ENCODE peak calls at places on chromosome 4, in six cellular contexts. One of them, this sample, is unnamed.

GRCh38 chr4:145352438-145353145 is 129.1 kb upstream of the SMAD1 start:
- DNase-seq in left ventricle myocardium inferior: no peak
- DNase-seq in stomach: no peak
- DNase-seq in lower leg skin: no peak
- DNase-seq in nephron progenitor cell: no peak
- DNase-seq in tibial nerve: no peak
- DNase-seq in this sample: no peak

GRCh38 chr4:78987683-78988082 is 48.4 kb upstream of the PAQR3 start:
- DNase-seq in lower leg skin: no peak
- DNase-seq in stomach: no peak
- DNase-seq in tibial nerve: no peak
- DNase-seq in left ventricle myocardium inferior: no peak
- DNase-seq in nephron progenitor cell: no peak
- DNase-seq in this sample: no peak

GRCh38 chr4:147843162-147843561 is 111.3 kb downstream of the ARHGAP10 start:
- DNase-seq in tibial nerve: no peak
- DNase-seq in nephron progenitor cell: peak; percentile 26
- DNase-seq in lower leg skin: no peak
- DNase-seq in left ventricle myocardium inferior: no peak
- DNase-seq in stomach: no peak
- DNase-seq in this sample: no peak

GRCh38 chr4:73573794-73574528 is 46.3 kb downstream of the RASSF6 start:
- DNase-seq in nephron progenitor cell: peak; percentile 75
- DNase-seq in tibial nerve: peak; percentile 15
- DNase-seq in left ventricle myocardium inferior: no peak
- DNase-seq in lower leg skin: peak; percentile 86
- DNase-seq in stomach: peak; percentile 80
- DNase-seq in this sample: peak; percentile 61

GRCh38 chr4:47490550-47490949 is 5.5 kb downstream of the ATP10D start:
- DNase-seq in nephron progenitor cell: no peak
- DNase-seq in lower leg skin: no peak
- DNase-seq in left ventricle myocardium inferior: no peak
- DNase-seq in tibial nerve: no peak
- DNase-seq in stomach: no peak
- DNase-seq in this sample: no peak

GRCh38 chr4:188665466-188665865 is 526.2 kb downstream of the TRIML1 start:
- DNase-seq in stomach: no peak
- DNase-seq in tibial nerve: no peak
- DNase-seq in left ventricle myocardium inferior: no peak
- DNase-seq in nephron progenitor cell: no peak
- DNase-seq in lower leg skin: no peak
- DNase-seq in this sample: no peak

GRCh38 chr4:6017030-6017429 is 1.2 kb downstream of the C4orf50 start:
- DNase-seq in left ventricle myocardium inferior: no peak
- DNase-seq in nephron progenitor cell: no peak
- DNase-seq in tibial nerve: no peak
- DNase-seq in lower leg skin: no peak
- DNase-seq in stomach: no peak
- DNase-seq in this sample: no peak

GRCh38 chr4:74033721-74034120 is 4.8 kb downstream of the CXCL3 start:
- DNase-seq in stomach: no peak
- DNase-seq in nephron progenitor cell: no peak
- DNase-seq in lower leg skin: no peak
- DNase-seq in left ventricle myocardium inferior: no peak
- DNase-seq in tibial nerve: no peak
- DNase-seq in this sample: no peak

GRCh38 chr4:188109157-188109755 is at the start of gene TRIML2:
- DNase-seq in lower leg skin: no peak
- DNase-seq in tibial nerve: no peak
- DNase-seq in left ventricle myocardium inferior: no peak
- DNase-seq in nephron progenitor cell: no peak
- DNase-seq in stomach: no peak
- DNase-seq in this sample: no peak

GRCh38 chr4:186813377-186814068 is 89.9 kb upstream of the FAT1 start:
- DNase-seq in nephron progenitor cell: no peak
- DNase-seq in stomach: no peak
- DNase-seq in left ventricle myocardium inferior: no peak
- DNase-seq in tibial nerve: no peak
- DNase-seq in lower leg skin: no peak
- DNase-seq in this sample: no peak

GRCh38 chr4:148857234-148857972 is 415.2 kb upstream of the NR3C2 start:
- DNase-seq in lower leg skin: no peak
- DNase-seq in stomach: no peak
- DNase-seq in nephron progenitor cell: no peak
- DNase-seq in tibial nerve: no peak
- DNase-seq in left ventricle myocardium inferior: no peak
- DNase-seq in this sample: no peak

GRCh38 chr4:6939761-6940743 is 30.4 kb downstream of the TBC1D14 start:
- DNase-seq in lower leg skin: no peak
- DNase-seq in tibial nerve: no peak
- DNase-seq in stomach: no peak
- DNase-seq in nephron progenitor cell: no peak
- DNase-seq in left ventricle myocardium inferior: no peak
- DNase-seq in this sample: no peak

GRCh38 chr4:6909970-6910339 is 329 bp downstream of the TBC1D14 start:
- DNase-seq in stomach: no peak
- DNase-seq in tibial nerve: no peak
- DNase-seq in lower leg skin: no peak
- DNase-seq in nephron progenitor cell: peak; percentile 62
- DNase-seq in left ventricle myocardium inferior: peak; percentile 56
- DNase-seq in this sample: no peak

GRCh38 chr4:175330236-175330635 is 412.1 kb downstream of the ADAM29 start:
- DNase-seq in nephron progenitor cell: no peak
- DNase-seq in left ventricle myocardium inferior: no peak
- DNase-seq in tibial nerve: no peak
- DNase-seq in lower leg skin: no peak
- DNase-seq in stomach: no peak
- DNase-seq in this sample: no peak

GRCh38 chr4:37693450-37694190 is 7.4 kb upstream of the RELL1 start:
- DNase-seq in nephron progenitor cell: no peak
- DNase-seq in stomach: no peak
- DNase-seq in left ventricle myocardium inferior: no peak
- DNase-seq in tibial nerve: no peak
- DNase-seq in lower leg skin: no peak
- DNase-seq in this sample: no peak

GRCh38 chr4:147596976-147597375 is 20.2 kb upstream of the TMEM184C start:
- DNase-seq in lower leg skin: no peak
- DNase-seq in tibial nerve: no peak
- DNase-seq in nephron progenitor cell: no peak
- DNase-seq in left ventricle myocardium inferior: no peak
- DNase-seq in stomach: peak; percentile 79
- DNase-seq in this sample: no peak

GRCh38 chr4:40418430-40419230 is 83.5 kb downstream of the CHRNA9 start:
- DNase-seq in lower leg skin: no peak
- DNase-seq in left ventricle myocardium inferior: no peak
- DNase-seq in nephron progenitor cell: no peak
- DNase-seq in stomach: no peak
- DNase-seq in tibial nerve: no peak
- DNase-seq in this sample: no peak

GRCh38 chr4:7539659-7540058 is 104.9 kb upstream of the PSAPL1 start:
- DNase-seq in tibial nerve: no peak
- DNase-seq in lower leg skin: no peak
- DNase-seq in stomach: no peak
- DNase-seq in left ventricle myocardium inferior: no peak
- DNase-seq in nephron progenitor cell: peak; percentile 68
- DNase-seq in this sample: no peak

GRCh38 chr4:155481150-155481549 is 104.4 kb upstream of the MAP9 start:
- DNase-seq in tibial nerve: no peak
- DNase-seq in left ventricle myocardium inferior: no peak
- DNase-seq in stomach: no peak
- DNase-seq in nephron progenitor cell: no peak
- DNase-seq in lower leg skin: no peak
- DNase-seq in this sample: no peak

GRCh38 chr4:15562114-15562513 is 92.4 kb downstream of the CC2D2A start:
- DNase-seq in tibial nerve: no peak
- DNase-seq in stomach: no peak
- DNase-seq in left ventricle myocardium inferior: no peak
- DNase-seq in lower leg skin: no peak
- DNase-seq in nephron progenitor cell: no peak
- DNase-seq in this sample: no peak

GRCh38 chr4:74543983-74544382 is 99.0 kb downstream of the AREG start:
- DNase-seq in left ventricle myocardium inferior: no peak
- DNase-seq in stomach: no peak
- DNase-seq in nephron progenitor cell: no peak
- DNase-seq in tibial nerve: no peak
- DNase-seq in lower leg skin: no peak
- DNase-seq in this sample: no peak

GRCh38 chr4:148790246-148790645 is 348.0 kb upstream of the NR3C2 start:
- DNase-seq in nephron progenitor cell: no peak
- DNase-seq in left ventricle myocardium inferior: no peak
- DNase-seq in tibial nerve: no peak
- DNase-seq in stomach: no peak
- DNase-seq in lower leg skin: no peak
- DNase-seq in this sample: no peak

GRCh38 chr4:185110375-185110823 is 32.7 kb upstream of the SLC25A4 start:
- DNase-seq in stomach: peak; percentile 76
- DNase-seq in lower leg skin: no peak
- DNase-seq in tibial nerve: no peak
- DNase-seq in nephron progenitor cell: no peak
- DNase-seq in left ventricle myocardium inferior: no peak
- DNase-seq in this sample: no peak
- TF ChIP-seq CTCF in stomach: no peak
- TF ChIP-seq CTCF in lower leg skin: no peak
- TF ChIP-seq CTCF in tibial nerve: no peak
- TF ChIP-seq CTCF in nephron progenitor cell: no peak
- TF ChIP-seq CTCF in left ventricle myocardium inferior: no peak
- TF ChIP-seq CTCF in this sample: no peak

GRCh38 chr4:53704329-53704728 is 113.0 kb upstream of the LNX1 start:
- DNase-seq in tibial nerve: no peak
- DNase-seq in left ventricle myocardium inferior: no peak
- DNase-seq in nephron progenitor cell: no peak
- DNase-seq in stomach: no peak
- DNase-seq in lower leg skin: no peak
- DNase-seq in this sample: no peak

GRCh38 chr4:53705151-53705764 is 114.0 kb upstream of the LNX1 start:
- DNase-seq in lower leg skin: no peak
- DNase-seq in nephron progenitor cell: no peak
- DNase-seq in tibial nerve: no peak
- DNase-seq in left ventricle myocardium inferior: no peak
- DNase-seq in stomach: no peak
- DNase-seq in this sample: no peak

GRCh38 chr4:53705972-53706371 is 114.7 kb upstream of the LNX1 start:
- DNase-seq in tibial nerve: no peak
- DNase-seq in nephron progenitor cell: no peak
- DNase-seq in left ventricle myocardium inferior: no peak
- DNase-seq in stomach: no peak
- DNase-seq in lower leg skin: no peak
- DNase-seq in this sample: no peak

GRCh38 chr4:53703267-53703655 is 112.0 kb upstream of the LNX1 start:
- DNase-seq in stomach: no peak
- DNase-seq in left ventricle myocardium inferior: no peak
- DNase-seq in nephron progenitor cell: no peak
- DNase-seq in lower leg skin: no peak
- DNase-seq in tibial nerve: no peak
- DNase-seq in this sample: no peak

GRCh38 chr4:53702334-53703266 is 111.3 kb upstream of the LNX1 start:
- DNase-seq in lower leg skin: peak; percentile 96
- DNase-seq in stomach: peak; percentile 70
- DNase-seq in left ventricle myocardium inferior: peak; percentile 89
- DNase-seq in nephron progenitor cell: peak; percentile 47
- DNase-seq in tibial nerve: peak; percentile 70
- DNase-seq in this sample: peak; percentile 89
- TF ChIP-seq CTCF in lower leg skin: no peak
- TF ChIP-seq CTCF in stomach: no peak
- TF ChIP-seq CTCF in left ventricle myocardium inferior: peak; percentile 38
- TF ChIP-seq CTCF in nephron progenitor cell: no peak
- TF ChIP-seq CTCF in tibial nerve: no peak
- TF ChIP-seq CTCF in this sample: no peak

GRCh38 chr4:1578968-1579833 is 104.9 kb downstream of the FAM53A start:
- DNase-seq in stomach: peak; percentile 83
- DNase-seq in tibial nerve: peak; percentile 68
- DNase-seq in left ventricle myocardium inferior: peak; percentile 85
- DNase-seq in lower leg skin: peak; percentile 98
- DNase-seq in nephron progenitor cell: peak; percentile 80
- DNase-seq in this sample: peak; percentile 92
- TF ChIP-seq CTCF in stomach: peak; percentile 75
- TF ChIP-seq CTCF in tibial nerve: peak; percentile 62
- TF ChIP-seq CTCF in left ventricle myocardium inferior: peak; percentile 80
- TF ChIP-seq CTCF in lower leg skin: no peak
- TF ChIP-seq CTCF in nephron progenitor cell: peak; percentile 41
- TF ChIP-seq CTCF in this sample: peak; percentile 99

GRCh38 chr4:45120163-45120562 is 393.8 kb upstream of the GNPDA2 start:
- DNase-seq in stomach: no peak
- DNase-seq in tibial nerve: no peak
- DNase-seq in nephron progenitor cell: no peak
- DNase-seq in left ventricle myocardium inferior: no peak
- DNase-seq in lower leg skin: no peak
- DNase-seq in this sample: no peak

GRCh38 chr4:45122406-45122805 is 396.1 kb upstream of the GNPDA2 start:
- DNase-seq in lower leg skin: no peak
- DNase-seq in nephron progenitor cell: no peak
- DNase-seq in stomach: no peak
- DNase-seq in tibial nerve: no peak
- DNase-seq in left ventricle myocardium inferior: no peak
- DNase-seq in this sample: no peak

GRCh38 chr4:45119376-45119775 is 393.0 kb upstream of the GNPDA2 start:
- DNase-seq in left ventricle myocardium inferior: no peak
- DNase-seq in stomach: no peak
- DNase-seq in nephron progenitor cell: no peak
- DNase-seq in tibial nerve: no peak
- DNase-seq in lower leg skin: no peak
- DNase-seq in this sample: no peak
- TF ChIP-seq CTCF in left ventricle myocardium inferior: no peak
- TF ChIP-seq CTCF in stomach: no peak
- TF ChIP-seq CTCF in nephron progenitor cell: no peak
- TF ChIP-seq CTCF in tibial nerve: no peak
- TF ChIP-seq CTCF in lower leg skin: no peak
- TF ChIP-seq CTCF in this sample: no peak

GRCh38 chr4:157045507-157046127 is 30.3 kb upstream of the GLRB start:
- DNase-seq in nephron progenitor cell: peak; percentile 21
- DNase-seq in tibial nerve: no peak
- DNase-seq in stomach: no peak
- DNase-seq in lower leg skin: no peak
- DNase-seq in left ventricle myocardium inferior: no peak
- DNase-seq in this sample: no peak
- TF ChIP-seq CTCF in nephron progenitor cell: peak; percentile 69
- TF ChIP-seq CTCF in tibial nerve: peak; percentile 64
- TF ChIP-seq CTCF in stomach: peak; percentile 71
- TF ChIP-seq CTCF in lower leg skin: no peak
- TF ChIP-seq CTCF in left ventricle myocardium inferior: peak; percentile 76
- TF ChIP-seq CTCF in this sample: peak; percentile 65

GRCh38 chr4:77473509-77473908 is 132.1 kb upstream of the CXCL13 start:
- DNase-seq in lower leg skin: no peak
- DNase-seq in nephron progenitor cell: no peak
- DNase-seq in stomach: no peak
- DNase-seq in left ventricle myocardium inferior: no peak
- DNase-seq in tibial nerve: no peak
- DNase-seq in this sample: no peak
- TF ChIP-seq CTCF in lower leg skin: no peak
- TF ChIP-seq CTCF in nephron progenitor cell: peak; percentile 22
- TF ChIP-seq CTCF in stomach: no peak
- TF ChIP-seq CTCF in left ventricle myocardium inferior: no peak
- TF ChIP-seq CTCF in tibial nerve: no peak
- TF ChIP-seq CTCF in this sample: no peak

GRCh38 chr4:25376754-25377571 is at the start of gene ANAPC4:
- DNase-seq in tibial nerve: peak; percentile 91
- DNase-seq in lower leg skin: peak; percentile 98
- DNase-seq in nephron progenitor cell: peak; percentile 96
- DNase-seq in stomach: peak; percentile 96
- DNase-seq in left ventricle myocardium inferior: peak; percentile 98
- DNase-seq in this sample: peak; percentile 90
- TF ChIP-seq CTCF in tibial nerve: no peak
- TF ChIP-seq CTCF in lower leg skin: no peak
- TF ChIP-seq CTCF in nephron progenitor cell: no peak
- TF ChIP-seq CTCF in stomach: no peak
- TF ChIP-seq CTCF in left ventricle myocardium inferior: peak; percentile 27
- TF ChIP-seq CTCF in this sample: peak; percentile 36